ENCODE peak calls at places on chromosomes 7 and 10, in eight cellular contexts. One of them, this sample, is unnamed.

GRCh38 chr7:27116962-27117686 is 13.4 kb downstream of the HOXA4 start:
- DNase-seq in fibroblast of mammary gland: no peak
- DNase-seq in right lobe of liver: no peak
- DNase-seq in BE2C: no peak
- DNase-seq in left ventricle myocardium inferior: no peak
- DNase-seq in heart right ventricle: no peak
- DNase-seq in GM23338: no peak
- DNase-seq in GM12878: no peak
- DNase-seq in this sample: peak; percentile 24

GRCh38 chr7:97971120-97971989 is 18.6 kb downstream of the OCM2 start:
- DNase-seq in GM23338: peak; percentile 42
- DNase-seq in heart right ventricle: no peak
- DNase-seq in left ventricle myocardium inferior: no peak
- DNase-seq in BE2C: no peak
- DNase-seq in right lobe of liver: no peak
- DNase-seq in GM12878: peak; percentile 19
- DNase-seq in fibroblast of mammary gland: peak; percentile 37
- DNase-seq in this sample: peak; percentile 35

GRCh38 chr7:130996841-130997231 is 262.8 kb upstream of the KLF14 start:
- DNase-seq in fibroblast of mammary gland: peak; percentile 32
- DNase-seq in right lobe of liver: no peak
- DNase-seq in GM23338: no peak
- DNase-seq in GM12878: no peak
- DNase-seq in left ventricle myocardium inferior: no peak
- DNase-seq in BE2C: no peak
- DNase-seq in heart right ventricle: no peak
- DNase-seq in this sample: peak; percentile 58

GRCh38 chr10:1040133-1040532 is 8.8 kb downstream of the IDI1 start:
- DNase-seq in fibroblast of mammary gland: no peak
- DNase-seq in left ventricle myocardium inferior: no peak
- DNase-seq in GM23338: no peak
- DNase-seq in GM12878: no peak
- DNase-seq in BE2C: no peak
- DNase-seq in heart right ventricle: no peak
- DNase-seq in right lobe of liver: no peak
- DNase-seq in this sample: no peak

GRCh38 chr10:61837748-61838055 is 63.8 kb upstream of the ARID5B start:
- DNase-seq in left ventricle myocardium inferior: no peak
- DNase-seq in fibroblast of mammary gland: no peak
- DNase-seq in GM12878: no peak
- DNase-seq in heart right ventricle: no peak
- DNase-seq in GM23338: no peak
- DNase-seq in right lobe of liver: no peak
- DNase-seq in BE2C: no peak
- DNase-seq in this sample: peak; percentile 13

GRCh38 chr10:97235353-97235752 is 49.6 kb upstream of the SLIT1 start:
- DNase-seq in right lobe of liver: no peak
- DNase-seq in BE2C: no peak
- DNase-seq in GM12878: no peak
- DNase-seq in heart right ventricle: no peak
- DNase-seq in GM23338: no peak
- DNase-seq in left ventricle myocardium inferior: no peak
- DNase-seq in fibroblast of mammary gland: no peak
- DNase-seq in this sample: no peak

GRCh38 chr7:21269021-21269420 is 158.9 kb upstream of the SP4 start:
- DNase-seq in right lobe of liver: no peak
- DNase-seq in left ventricle myocardium inferior: no peak
- DNase-seq in heart right ventricle: no peak
- DNase-seq in BE2C: no peak
- DNase-seq in GM23338: no peak
- DNase-seq in GM12878: no peak
- DNase-seq in fibroblast of mammary gland: no peak
- DNase-seq in this sample: no peak

GRCh38 chr10:105707603-105708002 is 1066.5 kb downstream of the SORCS3 start:
- DNase-seq in left ventricle myocardium inferior: no peak
- DNase-seq in right lobe of liver: no peak
- DNase-seq in heart right ventricle: no peak
- DNase-seq in GM12878: no peak
- DNase-seq in GM23338: no peak
- DNase-seq in fibroblast of mammary gland: no peak
- DNase-seq in BE2C: no peak
- DNase-seq in this sample: no peak

GRCh38 chr10:110010076-110011069 is 2.6 kb downstream of the ADD3 start:
- DNase-seq in fibroblast of mammary gland: no peak
- DNase-seq in BE2C: no peak
- DNase-seq in GM23338: no peak
- DNase-seq in right lobe of liver: no peak
- DNase-seq in heart right ventricle: no peak
- DNase-seq in left ventricle myocardium inferior: no peak
- DNase-seq in GM12878: peak; percentile 55
- DNase-seq in this sample: no peak

GRCh38 chr7:139602143-139602722 is 78.7 kb downstream of the CLEC2L start:
- DNase-seq in GM12878: no peak
- DNase-seq in fibroblast of mammary gland: peak; percentile 50
- DNase-seq in left ventricle myocardium inferior: no peak
- DNase-seq in right lobe of liver: no peak
- DNase-seq in BE2C: no peak
- DNase-seq in heart right ventricle: no peak
- DNase-seq in GM23338: peak; percentile 80
- DNase-seq in this sample: peak; percentile 59

GRCh38 chr7:50307368-50308012 is 3.0 kb downstream of the IKZF1 start:
- DNase-seq in BE2C: no peak
- DNase-seq in GM23338: peak; percentile 15
- DNase-seq in left ventricle myocardium inferior: no peak
- DNase-seq in right lobe of liver: no peak
- DNase-seq in GM12878: no peak
- DNase-seq in heart right ventricle: no peak
- DNase-seq in fibroblast of mammary gland: no peak
- DNase-seq in this sample: no peak

GRCh38 chr7:96236198-96237039 is 85.5 kb downstream of the SLC25A13 start:
- DNase-seq in BE2C: peak; percentile 55
- DNase-seq in fibroblast of mammary gland: peak; percentile 97
- DNase-seq in left ventricle myocardium inferior: peak; percentile 47
- DNase-seq in heart right ventricle: no peak
- DNase-seq in GM23338: no peak
- DNase-seq in GM12878: no peak
- DNase-seq in right lobe of liver: no peak
- DNase-seq in this sample: peak; percentile 88

GRCh38 chr10:121007264-121007663 is 156.1 kb downstream of the WDR11 start:
- DNase-seq in left ventricle myocardium inferior: no peak
- DNase-seq in BE2C: no peak
- DNase-seq in GM12878: no peak
- DNase-seq in fibroblast of mammary gland: no peak
- DNase-seq in GM23338: no peak
- DNase-seq in heart right ventricle: no peak
- DNase-seq in right lobe of liver: no peak
- DNase-seq in this sample: no peak

GRCh38 chr7:2668401-2668800 is 19.6 kb upstream of the AMZ1 start:
- DNase-seq in GM23338: no peak
- DNase-seq in right lobe of liver: no peak
- DNase-seq in GM12878: no peak
- DNase-seq in heart right ventricle: peak; percentile 3
- DNase-seq in left ventricle myocardium inferior: no peak
- DNase-seq in fibroblast of mammary gland: peak; percentile 68
- DNase-seq in BE2C: peak; percentile 28
- DNase-seq in this sample: peak; percentile 64

GRCh38 chr7:155441856-155442255 is 16.1 kb upstream of the EN2 start:
- DNase-seq in left ventricle myocardium inferior: no peak
- DNase-seq in heart right ventricle: no peak
- DNase-seq in GM12878: no peak
- DNase-seq in right lobe of liver: no peak
- DNase-seq in fibroblast of mammary gland: no peak
- DNase-seq in GM23338: no peak
- DNase-seq in BE2C: no peak
- DNase-seq in this sample: no peak

DNA sequence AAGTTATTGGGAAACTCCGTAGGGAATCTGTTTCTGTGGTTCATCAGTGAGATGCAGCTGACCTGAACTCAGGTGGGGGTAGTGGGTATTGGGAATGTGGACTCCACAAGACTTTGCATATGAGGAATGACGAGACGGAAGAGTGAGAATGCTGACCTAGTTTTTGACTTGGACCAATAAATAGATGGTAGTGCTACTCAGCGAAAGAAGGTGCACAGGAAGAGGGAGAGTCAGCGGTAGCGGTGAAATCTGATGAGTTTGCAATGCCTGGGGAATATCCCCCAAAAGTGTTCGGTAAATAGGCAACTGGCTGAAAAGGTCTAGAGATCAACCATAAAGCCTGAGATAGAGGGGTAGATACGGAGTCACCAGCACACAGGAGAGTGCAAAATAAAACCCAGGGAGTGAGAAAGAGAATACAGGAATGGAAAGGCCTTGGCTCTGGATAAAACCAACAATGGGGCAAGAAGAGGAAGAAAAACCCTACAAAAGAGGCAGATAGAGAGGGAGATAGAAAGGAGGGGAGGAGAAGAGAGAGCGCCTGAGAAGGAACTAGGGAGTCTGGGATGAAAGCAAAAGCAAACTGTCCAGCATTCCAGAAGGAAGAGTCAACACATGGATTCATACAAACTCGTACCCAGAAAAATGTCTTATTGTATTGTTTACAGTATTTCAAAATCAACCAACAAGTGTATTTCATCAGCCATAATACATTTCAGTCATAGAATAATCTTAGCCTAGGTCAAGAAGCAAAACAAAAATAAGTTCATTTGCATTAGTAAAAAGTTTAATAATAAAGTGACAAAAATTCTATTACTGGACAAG is 5.4 kb downstream of the ARHGAP21 start:
- DNase-seq in GM23338: peak; percentile 22
- DNase-seq in GM12878: no peak
- DNase-seq in right lobe of liver: no peak
- DNase-seq in fibroblast of mammary gland: peak; percentile 87
- DNase-seq in BE2C: no peak
- DNase-seq in heart right ventricle: no peak
- DNase-seq in left ventricle myocardium inferior: no peak
- DNase-seq in this sample: peak; percentile 86
- H3K4me3 ChIP-seq in GM23338: peak overlapping the region; percentile 44
- H3K4me3 ChIP-seq in GM12878: no peak overlapping the region
- H3K4me3 ChIP-seq in right lobe of liver: no peak overlapping the region
- H3K4me3 ChIP-seq in fibroblast of mammary gland: peak overlapping the region; percentile 17
- H3K4me3 ChIP-seq in BE2C: no peak overlapping the region
- H3K4me3 ChIP-seq in heart right ventricle: no peak overlapping the region
- H3K4me3 ChIP-seq in left ventricle myocardium inferior: peak overlapping the region; percentile 93
- H3K4me3 ChIP-seq in this sample: peak overlapping the region; percentile 78

GRCh38 chr7:129055861-129056464 is 1.1 kb upstream of the TNPO3 start:
- DNase-seq in BE2C: no peak
- DNase-seq in GM12878: no peak
- DNase-seq in fibroblast of mammary gland: no peak
- DNase-seq in GM23338: no peak
- DNase-seq in left ventricle myocardium inferior: no peak
- DNase-seq in heart right ventricle: no peak
- DNase-seq in right lobe of liver: no peak
- DNase-seq in this sample: peak; percentile 58
- H3K4me3 ChIP-seq in BE2C: no peak overlapping the region
- H3K4me3 ChIP-seq in GM12878: peak overlapping the region; percentile 97
- H3K4me3 ChIP-seq in fibroblast of mammary gland: no peak overlapping the region
- H3K4me3 ChIP-seq in GM23338: peak overlapping the region; percentile 83
- H3K4me3 ChIP-seq in left ventricle myocardium inferior: peak overlapping the region; percentile 94
- H3K4me3 ChIP-seq in heart right ventricle: no peak overlapping the region
- H3K4me3 ChIP-seq in right lobe of liver: no peak overlapping the region
- H3K4me3 ChIP-seq in this sample: peak overlapping the region; percentile 83

GRCh38 chr7:113891828-113892227 is 27.0 kb downstream of the PPP1R3A start:
- DNase-seq in heart right ventricle: no peak
- DNase-seq in GM23338: no peak
- DNase-seq in right lobe of liver: no peak
- DNase-seq in BE2C: no peak
- DNase-seq in fibroblast of mammary gland: peak; percentile 7
- DNase-seq in left ventricle myocardium inferior: no peak
- DNase-seq in GM12878: no peak
- DNase-seq in this sample: peak; percentile 36

GRCh38 chr7:113892818-113893217 is 26.0 kb downstream of the PPP1R3A start:
- DNase-seq in fibroblast of mammary gland: no peak
- DNase-seq in GM23338: no peak
- DNase-seq in BE2C: no peak
- DNase-seq in heart right ventricle: no peak
- DNase-seq in left ventricle myocardium inferior: no peak
- DNase-seq in right lobe of liver: no peak
- DNase-seq in GM12878: no peak
- DNase-seq in this sample: peak; percentile 1

GRCh38 chr7:113891031-113891350 is 27.8 kb downstream of the PPP1R3A start:
- DNase-seq in right lobe of liver: no peak
- DNase-seq in left ventricle myocardium inferior: no peak
- DNase-seq in heart right ventricle: no peak
- DNase-seq in BE2C: no peak
- DNase-seq in GM23338: no peak
- DNase-seq in fibroblast of mammary gland: no peak
- DNase-seq in GM12878: no peak
- DNase-seq in this sample: no peak

GRCh38 chr7:113890326-113891030 is 28.3 kb downstream of the PPP1R3A start:
- DNase-seq in GM12878: no peak
- DNase-seq in left ventricle myocardium inferior: no peak
- DNase-seq in GM23338: no peak
- DNase-seq in BE2C: no peak
- DNase-seq in fibroblast of mammary gland: no peak
- DNase-seq in right lobe of liver: no peak
- DNase-seq in heart right ventricle: no peak
- DNase-seq in this sample: peak; percentile 7
- H3K4me3 ChIP-seq in GM12878: no peak overlapping the region
- H3K4me3 ChIP-seq in left ventricle myocardium inferior: no peak overlapping the region
- H3K4me3 ChIP-seq in GM23338: no peak overlapping the region
- H3K4me3 ChIP-seq in BE2C: no peak overlapping the region
- H3K4me3 ChIP-seq in fibroblast of mammary gland: no peak overlapping the region
- H3K4me3 ChIP-seq in right lobe of liver: no peak overlapping the region
- H3K4me3 ChIP-seq in heart right ventricle: no peak overlapping the region
- H3K4me3 ChIP-seq in this sample: no peak overlapping the region

GRCh38 chr7:36180121-36180520 is 27.1 kb downstream of the EEPD1 start:
- DNase-seq in right lobe of liver: no peak
- DNase-seq in GM12878: no peak
- DNase-seq in left ventricle myocardium inferior: no peak
- DNase-seq in BE2C: no peak
- DNase-seq in fibroblast of mammary gland: no peak
- DNase-seq in heart right ventricle: no peak
- DNase-seq in GM23338: no peak
- DNase-seq in this sample: no peak

GRCh38 chr7:36181668-36182067 is 28.6 kb downstream of the EEPD1 start:
- DNase-seq in right lobe of liver: no peak
- DNase-seq in BE2C: no peak
- DNase-seq in GM12878: no peak
- DNase-seq in fibroblast of mammary gland: no peak
- DNase-seq in left ventricle myocardium inferior: no peak
- DNase-seq in GM23338: no peak
- DNase-seq in heart right ventricle: no peak
- DNase-seq in this sample: no peak

GRCh38 chr7:36185092-36185491 is 32.0 kb downstream of the EEPD1 start:
- DNase-seq in GM23338: no peak
- DNase-seq in fibroblast of mammary gland: no peak
- DNase-seq in right lobe of liver: no peak
- DNase-seq in heart right ventricle: no peak
- DNase-seq in GM12878: no peak
- DNase-seq in left ventricle myocardium inferior: no peak
- DNase-seq in BE2C: no peak
- DNase-seq in this sample: no peak

GRCh38 chr7:36185732-36186131 is 32.7 kb downstream of the EEPD1 start:
- DNase-seq in heart right ventricle: no peak
- DNase-seq in BE2C: no peak
- DNase-seq in GM23338: no peak
- DNase-seq in fibroblast of mammary gland: peak; percentile 39
- DNase-seq in GM12878: no peak
- DNase-seq in left ventricle myocardium inferior: no peak
- DNase-seq in right lobe of liver: no peak
- DNase-seq in this sample: no peak

GRCh38 chr7:36182854-36183604 is 30.0 kb downstream of the EEPD1 start:
- DNase-seq in fibroblast of mammary gland: no peak
- DNase-seq in BE2C: no peak
- DNase-seq in heart right ventricle: no peak
- DNase-seq in right lobe of liver: peak; percentile 35
- DNase-seq in GM23338: no peak
- DNase-seq in left ventricle myocardium inferior: no peak
- DNase-seq in GM12878: no peak
- DNase-seq in this sample: no peak
- H3K4me3 ChIP-seq in fibroblast of mammary gland: no peak overlapping the region
- H3K4me3 ChIP-seq in BE2C: no peak overlapping the region
- H3K4me3 ChIP-seq in heart right ventricle: no peak overlapping the region
- H3K4me3 ChIP-seq in right lobe of liver: no peak overlapping the region
- H3K4me3 ChIP-seq in GM23338: no peak overlapping the region
- H3K4me3 ChIP-seq in left ventricle myocardium inferior: no peak overlapping the region
- H3K4me3 ChIP-seq in GM12878: no peak overlapping the region
- H3K4me3 ChIP-seq in this sample: no peak overlapping the region